ENCODE peak calls at places on chromosome 22, in ten cellular contexts. One of them, this sample, is unnamed.

GRCh38 chr22:29692327-29692640 is 27.5 kb upstream of the CABP7 start:
- DNase-seq in spleen: no peak
- DNase-seq in SK-N-SH: no peak
- DNase-seq in transverse colon: no peak
- DNase-seq in endothelial cell of umbilical vein: no peak
- DNase-seq in H1: no peak
- DNase-seq in GM12891: no peak
- DNase-seq in prostate gland: no peak
- DNase-seq in HCT116: no peak
- DNase-seq in HL-60: no peak
- DNase-seq in this sample: no peak

GRCh38 chr22:29266564-29267461 is 968 bp downstream of the RHBDD3 start:
- DNase-seq in H1: no peak
- DNase-seq in HL-60: no peak
- DNase-seq in spleen: peak
- DNase-seq in prostate gland: no peak
- DNase-seq in HCT116: no peak
- DNase-seq in endothelial cell of umbilical vein: peak
- DNase-seq in transverse colon: no peak
- DNase-seq in GM12891: no peak
- DNase-seq in SK-N-SH: peak
- DNase-seq in this sample: no peak

GRCh38 chr22:20128902-20129746 is 2.5 kb upstream of the ZDHHC8 start:
- DNase-seq in transverse colon: peak
- DNase-seq in SK-N-SH: no peak
- DNase-seq in GM12891: no peak
- DNase-seq in HL-60: peak
- DNase-seq in prostate gland: no peak
- DNase-seq in HCT116: no peak
- DNase-seq in endothelial cell of umbilical vein: peak
- DNase-seq in spleen: no peak
- DNase-seq in H1: no peak
- DNase-seq in this sample: peak

GRCh38 chr22:49880281-49880680 is 26.6 kb downstream of the ZBED4 start:
- DNase-seq in endothelial cell of umbilical vein: peak
- DNase-seq in GM12891: peak
- DNase-seq in HCT116: no peak
- DNase-seq in SK-N-SH: no peak
- DNase-seq in prostate gland: no peak
- DNase-seq in H1: no peak
- DNase-seq in spleen: peak
- DNase-seq in transverse colon: peak
- DNase-seq in HL-60: peak
- DNase-seq in this sample: no peak

GRCh38 chr22:50292643-50293440 is 14.6 kb downstream of the PLXNB2 start:
- DNase-seq in spleen: no peak
- DNase-seq in prostate gland: no peak
- DNase-seq in HCT116: no peak
- DNase-seq in H1: no peak
- DNase-seq in HL-60: peak
- DNase-seq in transverse colon: no peak
- DNase-seq in SK-N-SH: no peak
- DNase-seq in GM12891: no peak
- DNase-seq in endothelial cell of umbilical vein: no peak
- DNase-seq in this sample: no peak

GRCh38 chr22:22478450-22478849 is 30.1 kb downstream of the ZNF280B start:
- DNase-seq in endothelial cell of umbilical vein: no peak
- DNase-seq in HCT116: no peak
- DNase-seq in SK-N-SH: no peak
- DNase-seq in H1: no peak
- DNase-seq in spleen: no peak
- DNase-seq in prostate gland: no peak
- DNase-seq in transverse colon: no peak
- DNase-seq in GM12891: no peak
- DNase-seq in HL-60: no peak
- DNase-seq in this sample: no peak

GRCh38 chr22:23138584-23139469 is 3.0 kb downstream of the RSPH14 start:
- DNase-seq in endothelial cell of umbilical vein: no peak
- DNase-seq in spleen: no peak
- DNase-seq in prostate gland: peak
- DNase-seq in SK-N-SH: no peak
- DNase-seq in GM12891: no peak
- DNase-seq in H1: no peak
- DNase-seq in HCT116: no peak
- DNase-seq in HL-60: no peak
- DNase-seq in transverse colon: no peak
- DNase-seq in this sample: no peak

GRCh38 chr22:27800250-27801131 is 1.1 kb downstream of the MN1 start:
- DNase-seq in spleen: no peak
- DNase-seq in HCT116: no peak
- DNase-seq in GM12891: no peak
- DNase-seq in endothelial cell of umbilical vein: no peak
- DNase-seq in transverse colon: no peak
- DNase-seq in SK-N-SH: peak
- DNase-seq in H1: no peak
- DNase-seq in prostate gland: no peak
- DNase-seq in HL-60: no peak
- DNase-seq in this sample: no peak

GRCh38 chr22:28855355-28856094 is 27.8 kb upstream of the ZNRF3 start:
- DNase-seq in HCT116: peak
- DNase-seq in HL-60: peak
- DNase-seq in spleen: no peak
- DNase-seq in GM12891: peak
- DNase-seq in SK-N-SH: peak
- DNase-seq in prostate gland: peak
- DNase-seq in transverse colon: peak
- DNase-seq in endothelial cell of umbilical vein: peak
- DNase-seq in H1: no peak
- DNase-seq in this sample: peak

GRCh38 chr22:42270512-42271190 is at the start of gene TCF20:
- DNase-seq in HL-60: peak
- DNase-seq in endothelial cell of umbilical vein: peak
- DNase-seq in SK-N-SH: peak
- DNase-seq in H1: no peak
- DNase-seq in transverse colon: peak
- DNase-seq in GM12891: peak
- DNase-seq in HCT116: peak
- DNase-seq in spleen: peak
- DNase-seq in prostate gland: peak
- DNase-seq in this sample: peak
- TF ChIP-seq POLR2AphosphoS5 in HL-60: no peak
- TF ChIP-seq POLR2AphosphoS5 in endothelial cell of umbilical vein: no peak
- TF ChIP-seq POLR2AphosphoS5 in SK-N-SH: no peak
- TF ChIP-seq POLR2AphosphoS5 in H1: no peak
- TF ChIP-seq POLR2AphosphoS5 in transverse colon: no peak
- TF ChIP-seq POLR2AphosphoS5 in GM12891: peak
- TF ChIP-seq POLR2AphosphoS5 in HCT116: peak
- TF ChIP-seq POLR2AphosphoS5 in spleen: peak
- TF ChIP-seq POLR2AphosphoS5 in prostate gland: peak
- TF ChIP-seq POLR2AphosphoS5 in this sample: peak

GRCh38 chr22:31104869-31105268 is 2.5 kb downstream of the SELENOM start:
- DNase-seq in SK-N-SH: no peak
- DNase-seq in HL-60: no peak
- DNase-seq in spleen: peak
- DNase-seq in H1: peak
- DNase-seq in prostate gland: no peak
- DNase-seq in HCT116: no peak
- DNase-seq in GM12891: no peak
- DNase-seq in transverse colon: no peak
- DNase-seq in endothelial cell of umbilical vein: no peak
- DNase-seq in this sample: no peak

GRCh38 chr22:31103111-31103510 is 4.3 kb downstream of the SELENOM start:
- DNase-seq in HL-60: no peak
- DNase-seq in endothelial cell of umbilical vein: no peak
- DNase-seq in transverse colon: no peak
- DNase-seq in HCT116: no peak
- DNase-seq in spleen: peak
- DNase-seq in prostate gland: no peak
- DNase-seq in SK-N-SH: no peak
- DNase-seq in GM12891: no peak
- DNase-seq in H1: no peak
- DNase-seq in this sample: no peak

GRCh38 chr22:31105282-31105929 is 2.0 kb downstream of the SELENOM start:
- DNase-seq in GM12891: no peak
- DNase-seq in HL-60: no peak
- DNase-seq in HCT116: no peak
- DNase-seq in transverse colon: no peak
- DNase-seq in H1: no peak
- DNase-seq in endothelial cell of umbilical vein: no peak
- DNase-seq in spleen: peak
- DNase-seq in SK-N-SH: no peak
- DNase-seq in prostate gland: no peak
- DNase-seq in this sample: no peak

GRCh38 chr22:31102441-31103081 is 4.8 kb downstream of the SELENOM start:
- DNase-seq in spleen: peak
- DNase-seq in SK-N-SH: no peak
- DNase-seq in prostate gland: no peak
- DNase-seq in H1: no peak
- DNase-seq in HL-60: no peak
- DNase-seq in transverse colon: peak
- DNase-seq in endothelial cell of umbilical vein: peak
- DNase-seq in HCT116: no peak
- DNase-seq in GM12891: no peak
- DNase-seq in this sample: peak

GRCh38 chr22:31103899-31104694 is 3.3 kb downstream of the SELENOM start:
- DNase-seq in transverse colon: no peak
- DNase-seq in prostate gland: no peak
- DNase-seq in GM12891: no peak
- DNase-seq in HCT116: no peak
- DNase-seq in spleen: peak
- DNase-seq in H1: no peak
- DNase-seq in SK-N-SH: no peak
- DNase-seq in endothelial cell of umbilical vein: no peak
- DNase-seq in HL-60: no peak
- DNase-seq in this sample: no peak
- TF ChIP-seq POLR2AphosphoS5 in transverse colon: no peak
- TF ChIP-seq POLR2AphosphoS5 in prostate gland: peak
- TF ChIP-seq POLR2AphosphoS5 in GM12891: no peak
- TF ChIP-seq POLR2AphosphoS5 in HCT116: peak
- TF ChIP-seq POLR2AphosphoS5 in spleen: peak
- TF ChIP-seq POLR2AphosphoS5 in H1: no peak
- TF ChIP-seq POLR2AphosphoS5 in SK-N-SH: peak
- TF ChIP-seq POLR2AphosphoS5 in endothelial cell of umbilical vein: no peak
- TF ChIP-seq POLR2AphosphoS5 in HL-60: no peak
- TF ChIP-seq POLR2AphosphoS5 in this sample: peak

DNA sequence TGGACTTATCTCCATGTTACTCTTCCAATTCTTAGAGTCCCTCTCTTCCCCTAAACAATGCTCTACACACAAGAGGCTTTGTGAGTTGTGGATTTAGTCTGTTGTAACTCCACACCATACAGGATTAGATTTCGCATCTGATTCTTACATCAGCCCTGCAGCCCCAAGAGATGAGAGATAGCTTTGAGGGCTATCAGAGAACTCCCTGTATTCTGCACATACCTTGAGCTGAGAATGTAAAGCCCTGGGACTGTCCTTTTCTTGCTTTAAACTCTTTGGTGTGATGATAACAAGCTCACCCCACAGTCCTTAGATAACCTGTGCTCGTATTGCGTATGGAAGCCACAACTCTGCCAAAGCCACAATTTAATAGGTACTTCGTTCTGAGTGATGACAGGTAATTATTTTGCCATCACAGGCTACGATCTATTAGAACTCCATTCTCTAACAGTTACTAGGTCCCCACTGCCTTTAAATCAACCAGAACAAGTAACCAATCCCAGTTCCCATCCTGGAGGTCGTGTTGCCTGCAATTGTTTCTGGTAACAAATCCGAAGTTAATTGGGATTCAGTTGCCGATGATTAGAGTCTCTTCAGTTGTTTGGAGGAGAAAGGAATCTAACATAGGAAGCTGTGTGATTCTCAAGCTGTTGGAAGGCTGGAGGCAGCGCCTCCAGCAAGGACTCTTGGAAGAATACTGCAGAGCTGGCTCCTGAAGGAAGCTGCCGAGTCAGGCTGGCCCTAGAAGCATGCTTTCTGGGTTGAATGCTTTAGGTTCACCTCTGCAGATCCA is 1.3 kb upstream of the PARVG start:
- DNase-seq in prostate gland: no peak
- DNase-seq in HCT116: no peak
- DNase-seq in HL-60: no peak
- DNase-seq in SK-N-SH: no peak
- DNase-seq in GM12891: no peak
- DNase-seq in endothelial cell of umbilical vein: no peak
- DNase-seq in transverse colon: no peak
- DNase-seq in spleen: no peak
- DNase-seq in H1: no peak
- DNase-seq in this sample: no peak
- TF ChIP-seq POLR2AphosphoS5 in prostate gland: no peak
- TF ChIP-seq POLR2AphosphoS5 in HCT116: no peak
- TF ChIP-seq POLR2AphosphoS5 in HL-60: no peak
- TF ChIP-seq POLR2AphosphoS5 in SK-N-SH: no peak
- TF ChIP-seq POLR2AphosphoS5 in GM12891: no peak
- TF ChIP-seq POLR2AphosphoS5 in endothelial cell of umbilical vein: no peak
- TF ChIP-seq POLR2AphosphoS5 in transverse colon: no peak
- TF ChIP-seq POLR2AphosphoS5 in spleen: no peak
- TF ChIP-seq POLR2AphosphoS5 in H1: no peak
- TF ChIP-seq POLR2AphosphoS5 in this sample: no peak

GRCh38 chr22:33088418-33088817 is 30.2 kb upstream of the SYN3 start:
- DNase-seq in transverse colon: no peak
- DNase-seq in prostate gland: no peak
- DNase-seq in spleen: no peak
- DNase-seq in endothelial cell of umbilical vein: no peak
- DNase-seq in HL-60: no peak
- DNase-seq in GM12891: no peak
- DNase-seq in HCT116: no peak
- DNase-seq in H1: no peak
- DNase-seq in SK-N-SH: no peak
- DNase-seq in this sample: no peak

GRCh38 chr22:33095661-33096060 is 37.5 kb upstream of the SYN3 start:
- DNase-seq in endothelial cell of umbilical vein: no peak
- DNase-seq in GM12891: no peak
- DNase-seq in H1: no peak
- DNase-seq in SK-N-SH: no peak
- DNase-seq in HCT116: no peak
- DNase-seq in spleen: no peak
- DNase-seq in transverse colon: no peak
- DNase-seq in HL-60: no peak
- DNase-seq in prostate gland: no peak
- DNase-seq in this sample: no peak

GRCh38 chr22:33090836-33091235 is 32.7 kb upstream of the SYN3 start:
- DNase-seq in GM12891: no peak
- DNase-seq in HCT116: no peak
- DNase-seq in SK-N-SH: no peak
- DNase-seq in transverse colon: no peak
- DNase-seq in spleen: no peak
- DNase-seq in endothelial cell of umbilical vein: no peak
- DNase-seq in HL-60: no peak
- DNase-seq in H1: no peak
- DNase-seq in prostate gland: no peak
- DNase-seq in this sample: no peak
- TF ChIP-seq POLR2AphosphoS5 in GM12891: no peak
- TF ChIP-seq POLR2AphosphoS5 in HCT116: no peak
- TF ChIP-seq POLR2AphosphoS5 in SK-N-SH: no peak
- TF ChIP-seq POLR2AphosphoS5 in transverse colon: no peak
- TF ChIP-seq POLR2AphosphoS5 in spleen: no peak
- TF ChIP-seq POLR2AphosphoS5 in endothelial cell of umbilical vein: no peak
- TF ChIP-seq POLR2AphosphoS5 in HL-60: no peak
- TF ChIP-seq POLR2AphosphoS5 in H1: no peak
- TF ChIP-seq POLR2AphosphoS5 in prostate gland: no peak
- TF ChIP-seq POLR2AphosphoS5 in this sample: no peak